ENCODE peak calls at places on chromosomes 11 and 22, in four cellular contexts. C, P, S and G are unnamed samples.

GRCh38 chr11:82802710-82803109 is 69.0 kb upstream of the FAM181B start:
- DNase-seq in P (no peak), C (no peak), S (no peak), G (no peak)

GRCh38 chr22:41237707-41238569 is 2.8 kb downstream of the CHADL start:
- DNase-seq in C (peak), S (peak), P (peak), G (peak)

GRCh38 chr22:40326905-40327735 is 19.2 kb upstream of the ADSL start:
- DNase-seq in P (peak), C (no peak), S (no peak), G (no peak)

GRCh38 chr11:23540101-23540561 is 679.9 kb upstream of the CCDC179 start:
- DNase-seq in P (peak), S (no peak), C (no peak), G (no peak)

GRCh38 chr11:69636870-69637600 is 3.9 kb upstream of the CCND1 start:
- DNase-seq in P (no peak), C (no peak), S (no peak), G (no peak)

GRCh38 chr11:118436639-118437045 is 350 bp downstream of the KMT2A start:
- DNase-seq in C (no peak), P (peak), S (no peak), G (no peak)

GRCh38 chr11:88183233-88183632 is 8.0 kb upstream of the RAB38 start:
- DNase-seq in P (no peak), C (no peak), S (no peak), G (no peak)

GRCh38 chr11:44833221-44833620 is 106.5 kb downstream of the TSPAN18 start:
- DNase-seq in C (no peak), P (no peak), S (no peak), G (no peak)

GRCh38 chr22:24489011-24489410 is 6.1 kb upstream of the UPB1 start:
- DNase-seq in P (no peak), S (no peak), C (no peak), G (no peak)

GRCh38 chr11:47854667-47855066 is 6.5 kb upstream of the NUP160 start:
- DNase-seq in P (no peak), S (no peak), C (no peak), G (no peak)

GRCh38 chr11:62420882-62421281 is 2.0 kb downstream of the SCGB1A1 start:
- DNase-seq in P (no peak), S (no peak), C (no peak), G (no peak)

GRCh38 chr11:125075242-125075625 is 12.1 kb downstream of the SLC37A2 start:
- DNase-seq in C (no peak), P (no peak), S (no peak), G (no peak)

GRCh38 chr11:94043241-94043640 is 22.1 kb downstream of the HEPHL1 start:
- DNase-seq in C (no peak), P (no peak), S (no peak), G (no peak)

GRCh38 chr22:18057568-18058209 is 20.1 kb upstream of the PEX26 start:
- DNase-seq in P (peak), S (no peak), C (peak), G (peak)

GRCh38 chr11:125971618-125972017 is 25.8 kb downstream of the VSIG10L2 start:
- DNase-seq in C (no peak), P (no peak), S (no peak), G (no peak)

GRCh38 chr22:30668306-30668655 is 606 bp upstream of the DUSP18 start:
- DNase-seq in C (no peak), S (no peak), P (no peak), G (no peak)

GRCh38 chr11:83663446-83663845 is 377.3 kb upstream of the CCDC90B start:
- DNase-seq in P (no peak), C (no peak), S (no peak), G (no peak)

GRCh38 chr11:35235498-35235897 is 96.5 kb downstream of the CD44 start:
- DNase-seq in C (no peak), P (no peak), S (no peak), G (no peak)

GRCh38 chr11:23954730-23955129 is 542.1 kb upstream of the LUZP2 start:
- DNase-seq in S (no peak), C (no peak), P (no peak), G (no peak)

GRCh38 chr22:19848298-19849224 is 6.1 kb downstream of the GNB1L start:
- DNase-seq in P (peak), C (no peak), S (no peak), G (no peak)

GRCh38 chr11:88680806-88681205 is 343.3 kb upstream of the CTSC start:
- DNase-seq in C (no peak), S (no peak), P (peak), G (no peak)

GRCh38 chr11:46686886-46687810 is 13.3 kb downstream of the ARHGAP1 start:
- DNase-seq in C (peak), S (no peak), P (peak), G (no peak)

GRCh38 chr11:15672822-15673221 is 558.1 kb downstream of the INSC start:
- DNase-seq in S (no peak), P (no peak), C (no peak), G (no peak)

GRCh38 chr22:17486719-17487118 is 76.6 kb upstream of the SLC25A18 start:
- DNase-seq in P (no peak), S (no peak), C (no peak), G (no peak)

GRCh38 chr11:76385903-76386302 is 4.8 kb downstream of the GVQW3 start:
- DNase-seq in S (no peak), P (no peak), C (no peak), G (no peak)

GRCh38 chr11:45145421-45146071 is 893 bp upstream of the PRDM11 start:
- DNase-seq in C (no peak), S (no peak), P (peak), G (no peak)

GRCh38 chr11:35112846-35113105 is 26.2 kb upstream of the CD44 start:
- DNase-seq in C (no peak), P (no peak), S (no peak), G (no peak)

GRCh38 chr22:37624017-37624365 is 15.4 kb downstream of the GGA1 start:
- DNase-seq in S (no peak), C (no peak), P (no peak), G (no peak)

GRCh38 chr11:128757235-128757711 is 63.4 kb downstream of the FLI1 start:
- DNase-seq in C (no peak), P (peak), S (peak), G (no peak)

GRCh38 chr11:2812371-2812991 is 73.1 kb downstream of the CDKN1C start:
- DNase-seq in P (no peak), S (peak), C (no peak), G (no peak)